ENCODE peak calls at places on chromosomes 4 and X, in four cellular contexts. Y is effector memory CD8-positive, alpha-beta T cell; Z is CD4-positive, alpha-beta memory T cell; S is left cardiac atrium. X is an unnamed sample.

GRCh38 chr4:138573246-138573645 is 331.1 kb upstream of the SLC7A11 start:
- DNase-seq in Y (no peak), Z (no peak), S (no peak), X (no peak)

GRCh38 chr4:174681723-174682300 is 147.2 kb downstream of the GLRA3 start:
- DNase-seq in Y (no peak), Z (no peak), S (no peak), X (no peak)

GRCh38 chr4:54967289-54967688 is 158.1 kb downstream of the KDR start:
- DNase-seq in Y (no peak), Z (no peak), S (no peak), X (no peak)

GRCh38 chr4:94650690-94651089 is 107.1 kb upstream of the BMPR1B start:
- DNase-seq in Y (no peak), Z (no peak), S (no peak), X (no peak)

GRCh38 chrX:28668303-28668702 is 81.1 kb downstream of the IL1RAPL1 start:
- DNase-seq in Y (no peak), Z (no peak), S (no peak), X (no peak)

GRCh38 chrX:20267924-20268701 is 1.4 kb upstream of the RPS6KA3 start:
- DNase-seq in Y (no peak), Z (no peak), S (peak; percentile 62), X (peak; percentile 45)

GRCh38 chr4:38768968-38769394 is 13.8 kb downstream of the TLR10 start:
- DNase-seq in Y (no peak), Z (no peak), S (no peak), X (no peak)

GRCh38 chr4:56220261-56220660 is 167.0 kb downstream of the AASDH start:
- DNase-seq in Y (no peak), Z (no peak), S (no peak), X (no peak)

GRCh38 chrX:48937065-48937907 is 18.5 kb upstream of the PIM2 start:
- DNase-seq in Y (peak; percentile 80), Z (peak; percentile 93), S (peak; percentile 53), X (peak; percentile 75)

GRCh38 chr4:2400841-2401609 is 17.4 kb downstream of the ZFYVE28 start:
- DNase-seq in Y (no peak), Z (no peak), S (no peak), X (no peak)

GRCh38 chrX:106696502-106696901 is 30.0 kb upstream of the RNF128 start:
- DNase-seq in Y (no peak), Z (no peak), S (no peak), X (no peak)

GRCh38 chr4:173489514-173489913 is 40.5 kb downstream of the HAND2 start:
- DNase-seq in Y (no peak), Z (no peak), S (no peak), X (no peak)

GRCh38 chr4:165663411-165663810 is 209.6 kb upstream of the TLL1 start:
- DNase-seq in Y (no peak), Z (no peak), S (no peak), X (no peak)

GRCh38 chrX:80807606-80808159 is 2.0 kb downstream of the BRWD3 start:
- DNase-seq in Y (no peak), Z (no peak), S (no peak), X (no peak)

GRCh38 chr4:47468686-47469365 is 5.3 kb upstream of the COMMD8 start:
- DNase-seq in Y (no peak), Z (no peak), S (no peak), X (no peak)

GRCh38 chr4:37767546-37767945 is 58.9 kb upstream of the PGM2 start:
- DNase-seq in Y (no peak), Z (no peak), S (peak; percentile 63), X (no peak)

GRCh38 chrX:43956034-43956433 is 17.2 kb downstream of the NDP start:
- DNase-seq in Y (no peak), Z (no peak), S (no peak), X (no peak)

GRCh38 chr4:80685219-80685618 is 345.3 kb upstream of the BMP3 start:
- DNase-seq in Y (no peak), Z (no peak), S (no peak), X (peak; percentile 4)

GRCh38 chr4:3324093-3324815 is 31.4 kb downstream of the RGS12 start:
- DNase-seq in Y (no peak), Z (no peak), S (no peak), X (no peak)

GRCh38 chr4:110128092-110128989 is 70.1 kb downstream of the ELOVL6 start:
- DNase-seq in Y (no peak), Z (no peak), S (no peak), X (no peak)

GRCh38 chr4:8101213-8101781 is 57.3 kb downstream of the ABLIM2 start:
- DNase-seq in Y (no peak), Z (no peak), S (peak; percentile 73), X (no peak)

GRCh38 chrX:132740316-132741123 is 217.9 kb downstream of the HS6ST2 start:
- DNase-seq in Y (no peak), Z (no peak), S (no peak), X (no peak)

GRCh38 chr4:23171971-23172370 is 479.2 kb downstream of the GBA3 start:
- DNase-seq in Y (no peak), Z (no peak), S (no peak), X (no peak)

GRCh38 chr4:22876281-22876680 is 183.5 kb downstream of the GBA3 start:
- DNase-seq in Y (no peak), Z (no peak), S (no peak), X (no peak)

GRCh38 chrX:101460669-101461068 is 24.6 kb upstream of the ARMCX4 start:
- DNase-seq in Y (no peak), Z (no peak), S (no peak), X (no peak)

GRCh38 chr4:24770111-24770584 is 25.2 kb upstream of the SOD3 start:
- DNase-seq in Y (no peak), Z (no peak), S (no peak), X (no peak)

GRCh38 chr4:37928896-37929537 is 31.2 kb upstream of the PTTG2 start:
- DNase-seq in Y (no peak), Z (peak; percentile 6), S (no peak), X (no peak)

GRCh38 chr4:60588556-60588955 is 611.6 kb upstream of the ADGRL3 start:
- DNase-seq in Y (no peak), Z (no peak), S (no peak), X (no peak)

GRCh38 chr4:126583509-126583908 is 1049.2 kb upstream of the INTU start:
- DNase-seq in Y (no peak), Z (no peak), S (no peak), X (no peak)

GRCh38 chr4:52372269-52372668 is 286.8 kb downstream of the USP46 start:
- DNase-seq in Y (no peak), Z (no peak), S (no peak), X (no peak)

GRCh38 chr4:148112231-148112982 is 329.8 kb downstream of the NR3C2 start:
- DNase-seq in Y (no peak), Z (no peak), S (no peak), X (no peak)

GRCh38 chrX:666762-667161 is 36.2 kb downstream of the SHOX start:
- DNase-seq in Y (no peak), Z (no peak), S (no peak), X (no peak)

GRCh38 chr4:42306221-42307109 is 90.8 kb upstream of the SHISA3 start:
- DNase-seq in Y (no peak), Z (no peak), S (peak; percentile 32), X (no peak)

GRCh38 chrX:30635630-30636029 is 17.6 kb upstream of the GK start:
- DNase-seq in Y (no peak), Z (peak; percentile 7), S (no peak), X (no peak)

GRCh38 chr4:76745264-76745663 is 152.7 kb downstream of the SOWAHB start:
- DNase-seq in Y (no peak), Z (no peak), S (no peak), X (no peak)

GRCh38 chrX:120308959-120309872 is 2.0 kb downstream of the TMEM255A start:
- DNase-seq in Y (peak; percentile 60), Z (peak; percentile 78), S (peak; percentile 45), X (peak; percentile 75)

GRCh38 chrX:49838374-49838773 is 9.3 kb downstream of the PAGE4 start:
- DNase-seq in Y (no peak), Z (no peak), S (no peak), X (no peak)

GRCh38 chr4:1234296-1234695 is 14.6 kb downstream of the CTBP1 start:
- DNase-seq in Y (no peak), Z (no peak), S (peak; percentile 34), X (no peak)

GRCh38 chr4:166014411-166014810 is 141.4 kb downstream of the TLL1 start:
- DNase-seq in Y (no peak), Z (no peak), S (no peak), X (no peak)

GRCh38 chrX:39261446-39262147 is 460.3 kb downstream of the MID1IP1 start:
- DNase-seq in Y (no peak), Z (peak; percentile 28), S (no peak), X (no peak)

X was measured in B cell.